ENCODE peak calls at places on chromosomes 4 and X, in eight cellular contexts. One of them, this sample, is unnamed.

GRCh38 chr4:26256016-26256415 is 64.8 kb upstream of the RBPJ start:
- DNase-seq in stimulated activated CD4-positive, alpha-beta T cell treated with anti-CD3 and anti-CD28 coated beads, Interleukin-12 subunit alpha, Interleukin-12 subunit beta, amount 100 ng/mL, for 24 hours: no peak
- DNase-seq in GM04504: peak
- DNase-seq in right atrium auricular region: no peak
- DNase-seq in pancreas: no peak
- DNase-seq in AG09319: peak
- DNase-seq in uterus: no peak
- DNase-seq in left ventricle myocardium superior: no peak
- DNase-seq in this sample: no peak

GRCh38 chr4:73410916-73411730 is 7.0 kb downstream of the ALB start:
- DNase-seq in pancreas: no peak
- DNase-seq in GM04504: no peak
- DNase-seq in right atrium auricular region: no peak
- DNase-seq in stimulated activated CD4-positive, alpha-beta T cell treated with anti-CD3 and anti-CD28 coated beads, Interleukin-12 subunit alpha, Interleukin-12 subunit beta, amount 100 ng/mL, for 24 hours: no peak
- DNase-seq in left ventricle myocardium superior: no peak
- DNase-seq in uterus: no peak
- DNase-seq in AG09319: no peak
- DNase-seq in this sample: no peak

GRCh38 chr4:138981930-138982390 is 33.6 kb upstream of the NOCT start:
- DNase-seq in stimulated activated CD4-positive, alpha-beta T cell treated with anti-CD3 and anti-CD28 coated beads, Interleukin-12 subunit alpha, Interleukin-12 subunit beta, amount 100 ng/mL, for 24 hours: no peak
- DNase-seq in left ventricle myocardium superior: no peak
- DNase-seq in GM04504: peak
- DNase-seq in right atrium auricular region: peak
- DNase-seq in AG09319: peak
- DNase-seq in pancreas: no peak
- DNase-seq in uterus: peak
- DNase-seq in this sample: no peak

GRCh38 chrX:115388879-115389278 is 99.4 kb downstream of the LUZP4 start:
- DNase-seq in AG09319: no peak
- DNase-seq in stimulated activated CD4-positive, alpha-beta T cell treated with anti-CD3 and anti-CD28 coated beads, Interleukin-12 subunit alpha, Interleukin-12 subunit beta, amount 100 ng/mL, for 24 hours: no peak
- DNase-seq in left ventricle myocardium superior: no peak
- DNase-seq in right atrium auricular region: no peak
- DNase-seq in pancreas: no peak
- DNase-seq in GM04504: no peak
- DNase-seq in uterus: no peak
- DNase-seq in this sample: no peak

GRCh38 chr4:5782829-5783476 is 72.0 kb downstream of the EVC start:
- DNase-seq in uterus: no peak
- DNase-seq in stimulated activated CD4-positive, alpha-beta T cell treated with anti-CD3 and anti-CD28 coated beads, Interleukin-12 subunit alpha, Interleukin-12 subunit beta, amount 100 ng/mL, for 24 hours: no peak
- DNase-seq in GM04504: no peak
- DNase-seq in AG09319: no peak
- DNase-seq in left ventricle myocardium superior: no peak
- DNase-seq in right atrium auricular region: peak
- DNase-seq in pancreas: peak
- DNase-seq in this sample: no peak

GRCh38 chrX:48779399-48779798 is 7.0 kb upstream of the GATA1 start:
- DNase-seq in uterus: no peak
- DNase-seq in right atrium auricular region: no peak
- DNase-seq in pancreas: no peak
- DNase-seq in stimulated activated CD4-positive, alpha-beta T cell treated with anti-CD3 and anti-CD28 coated beads, Interleukin-12 subunit alpha, Interleukin-12 subunit beta, amount 100 ng/mL, for 24 hours: no peak
- DNase-seq in left ventricle myocardium superior: no peak
- DNase-seq in GM04504: no peak
- DNase-seq in AG09319: no peak
- DNase-seq in this sample: no peak

GRCh38 chr4:13665711-13666660 is 38.5 kb upstream of the BOD1L1 start:
- DNase-seq in stimulated activated CD4-positive, alpha-beta T cell treated with anti-CD3 and anti-CD28 coated beads, Interleukin-12 subunit alpha, Interleukin-12 subunit beta, amount 100 ng/mL, for 24 hours: no peak
- DNase-seq in AG09319: no peak
- DNase-seq in uterus: no peak
- DNase-seq in right atrium auricular region: no peak
- DNase-seq in GM04504: no peak
- DNase-seq in left ventricle myocardium superior: no peak
- DNase-seq in pancreas: no peak
- DNase-seq in this sample: no peak

GRCh38 chr4:948101-948935 is 16.1 kb downstream of the TMEM175 start:
- DNase-seq in uterus: peak
- DNase-seq in stimulated activated CD4-positive, alpha-beta T cell treated with anti-CD3 and anti-CD28 coated beads, Interleukin-12 subunit alpha, Interleukin-12 subunit beta, amount 100 ng/mL, for 24 hours: no peak
- DNase-seq in left ventricle myocardium superior: no peak
- DNase-seq in right atrium auricular region: no peak
- DNase-seq in AG09319: no peak
- DNase-seq in pancreas: peak
- DNase-seq in GM04504: no peak
- DNase-seq in this sample: no peak

GRCh38 chrX:33949300-33949699 is 182.8 kb downstream of the FAM47A start:
- DNase-seq in stimulated activated CD4-positive, alpha-beta T cell treated with anti-CD3 and anti-CD28 coated beads, Interleukin-12 subunit alpha, Interleukin-12 subunit beta, amount 100 ng/mL, for 24 hours: no peak
- DNase-seq in GM04504: no peak
- DNase-seq in uterus: no peak
- DNase-seq in pancreas: no peak
- DNase-seq in right atrium auricular region: no peak
- DNase-seq in left ventricle myocardium superior: no peak
- DNase-seq in AG09319: no peak
- DNase-seq in this sample: no peak

GRCh38 chr4:71389149-71389840 is 50.5 kb downstream of the SLC4A4 start:
- DNase-seq in uterus: no peak
- DNase-seq in stimulated activated CD4-positive, alpha-beta T cell treated with anti-CD3 and anti-CD28 coated beads, Interleukin-12 subunit alpha, Interleukin-12 subunit beta, amount 100 ng/mL, for 24 hours: no peak
- DNase-seq in right atrium auricular region: no peak
- DNase-seq in pancreas: no peak
- DNase-seq in AG09319: peak
- DNase-seq in left ventricle myocardium superior: no peak
- DNase-seq in GM04504: no peak
- DNase-seq in this sample: no peak

GRCh38 chr4:17059192-17059634 is 160.8 kb upstream of the LDB2 start:
- DNase-seq in right atrium auricular region: no peak
- DNase-seq in stimulated activated CD4-positive, alpha-beta T cell treated with anti-CD3 and anti-CD28 coated beads, Interleukin-12 subunit alpha, Interleukin-12 subunit beta, amount 100 ng/mL, for 24 hours: no peak
- DNase-seq in left ventricle myocardium superior: peak
- DNase-seq in GM04504: peak
- DNase-seq in pancreas: no peak
- DNase-seq in AG09319: peak
- DNase-seq in uterus: peak
- DNase-seq in this sample: no peak

GRCh38 chr4:123619326-123619725 is 222.7 kb downstream of the SPRY1 start:
- DNase-seq in stimulated activated CD4-positive, alpha-beta T cell treated with anti-CD3 and anti-CD28 coated beads, Interleukin-12 subunit alpha, Interleukin-12 subunit beta, amount 100 ng/mL, for 24 hours: no peak
- DNase-seq in GM04504: no peak
- DNase-seq in right atrium auricular region: no peak
- DNase-seq in uterus: no peak
- DNase-seq in pancreas: no peak
- DNase-seq in AG09319: no peak
- DNase-seq in left ventricle myocardium superior: no peak
- DNase-seq in this sample: no peak

GRCh38 chr4:147336252-147336651 is 144.6 kb upstream of the EDNRA start:
- DNase-seq in pancreas: no peak
- DNase-seq in right atrium auricular region: no peak
- DNase-seq in stimulated activated CD4-positive, alpha-beta T cell treated with anti-CD3 and anti-CD28 coated beads, Interleukin-12 subunit alpha, Interleukin-12 subunit beta, amount 100 ng/mL, for 24 hours: no peak
- DNase-seq in uterus: no peak
- DNase-seq in AG09319: no peak
- DNase-seq in left ventricle myocardium superior: no peak
- DNase-seq in GM04504: no peak
- DNase-seq in this sample: no peak

GRCh38 chr4:81635128-81635527 is 163.4 kb upstream of the RASGEF1B start:
- DNase-seq in left ventricle myocardium superior: no peak
- DNase-seq in stimulated activated CD4-positive, alpha-beta T cell treated with anti-CD3 and anti-CD28 coated beads, Interleukin-12 subunit alpha, Interleukin-12 subunit beta, amount 100 ng/mL, for 24 hours: no peak
- DNase-seq in pancreas: no peak
- DNase-seq in GM04504: no peak
- DNase-seq in right atrium auricular region: no peak
- DNase-seq in uterus: no peak
- DNase-seq in AG09319: no peak
- DNase-seq in this sample: no peak

GRCh38 chr4:77697860-77698599 is 92.4 kb downstream of the CXCL13 start:
- DNase-seq in pancreas: peak
- DNase-seq in AG09319: no peak
- DNase-seq in left ventricle myocardium superior: peak
- DNase-seq in right atrium auricular region: no peak
- DNase-seq in uterus: no peak
- DNase-seq in stimulated activated CD4-positive, alpha-beta T cell treated with anti-CD3 and anti-CD28 coated beads, Interleukin-12 subunit alpha, Interleukin-12 subunit beta, amount 100 ng/mL, for 24 hours: no peak
- DNase-seq in GM04504: peak
- DNase-seq in this sample: no peak

GRCh38 chr4:138062929-138063328 is 179.2 kb downstream of the SLC7A11 start:
- DNase-seq in stimulated activated CD4-positive, alpha-beta T cell treated with anti-CD3 and anti-CD28 coated beads, Interleukin-12 subunit alpha, Interleukin-12 subunit beta, amount 100 ng/mL, for 24 hours: no peak
- DNase-seq in pancreas: no peak
- DNase-seq in uterus: no peak
- DNase-seq in right atrium auricular region: no peak
- DNase-seq in left ventricle myocardium superior: no peak
- DNase-seq in AG09319: no peak
- DNase-seq in GM04504: no peak
- DNase-seq in this sample: no peak

GRCh38 chr4:186144596-186145569 is 40.4 kb downstream of the FAM149A start:
- DNase-seq in GM04504: no peak
- DNase-seq in stimulated activated CD4-positive, alpha-beta T cell treated with anti-CD3 and anti-CD28 coated beads, Interleukin-12 subunit alpha, Interleukin-12 subunit beta, amount 100 ng/mL, for 24 hours: no peak
- DNase-seq in AG09319: no peak
- DNase-seq in uterus: peak
- DNase-seq in right atrium auricular region: peak
- DNase-seq in pancreas: peak
- DNase-seq in left ventricle myocardium superior: peak
- DNase-seq in this sample: peak

GRCh38 chrX:139739138-139739537 is 31.2 kb upstream of the MCF2 start:
- DNase-seq in pancreas: no peak
- DNase-seq in stimulated activated CD4-positive, alpha-beta T cell treated with anti-CD3 and anti-CD28 coated beads, Interleukin-12 subunit alpha, Interleukin-12 subunit beta, amount 100 ng/mL, for 24 hours: no peak
- DNase-seq in AG09319: no peak
- DNase-seq in left ventricle myocardium superior: no peak
- DNase-seq in GM04504: peak
- DNase-seq in right atrium auricular region: no peak
- DNase-seq in uterus: no peak
- DNase-seq in this sample: no peak

GRCh38 chrX:21973321-21974010 is 33.0 kb downstream of the SMS start:
- DNase-seq in right atrium auricular region: no peak
- DNase-seq in GM04504: no peak
- DNase-seq in uterus: no peak
- DNase-seq in pancreas: no peak
- DNase-seq in AG09319: no peak
- DNase-seq in left ventricle myocardium superior: no peak
- DNase-seq in stimulated activated CD4-positive, alpha-beta T cell treated with anti-CD3 and anti-CD28 coated beads, Interleukin-12 subunit alpha, Interleukin-12 subunit beta, amount 100 ng/mL, for 24 hours: no peak
- DNase-seq in this sample: no peak

This sample was measured in coronary artery.